ENCODE peak calls at places on chromosome X, in seven cellular contexts. K, V, X, U, Y, J and D are unnamed samples.

GRCh38 chrX:154654372-154654771 is 993 bp upstream of the CTAG2 start:
- DNase-seq in K (no peak), V (no peak), X (no peak), U (no peak), Y (no peak), J (no peak), D (no peak)

GRCh38 chrX:35841872-35842271 is 43.7 kb downstream of the MAGEB16 start:
- DNase-seq in K (no peak), V (no peak), X (no peak), U (no peak), Y (no peak), J (peak; percentile 49), D (no peak)

GRCh38 chrX:39854772-39855747 is 242.7 kb downstream of the BCOR start:
- DNase-seq in K (no peak), V (peak; percentile 82), X (no peak), U (no peak), Y (peak; percentile 19), J (no peak), D (peak; percentile 87)

GRCh38 chrX:17597836-17598434 is 139.4 kb upstream of the SCML1 start:
- DNase-seq in K (no peak), V (no peak), X (peak; percentile 78), U (no peak), Y (no peak), J (peak; percentile 23), D (no peak)

GRCh38 chrX:154396948-154397887 is 959 bp upstream of the RPL10 start:
- DNase-seq in K (no peak), V (peak; percentile 58), X (peak; percentile 78), U (no peak), Y (peak; percentile 74), J (no peak), D (peak; percentile 71)

GRCh38 chrX:71627588-71628404 is 9.5 kb upstream of the CXCR3 start:
- DNase-seq in K (no peak), V (no peak), X (no peak), U (no peak), Y (no peak), J (no peak), D (no peak)

GRCh38 chrX:144849141-144849540 is 398.2 kb upstream of the SPANXN1 start:
- DNase-seq in K (no peak), V (no peak), X (no peak), U (no peak), Y (no peak), J (peak; percentile 6), D (no peak)

GRCh38 chrX:49291615-49292337 is 11.7 kb upstream of the GAGE10 start:
- DNase-seq in K (peak; percentile 46), V (peak; percentile 76), X (peak; percentile 50), U (peak; percentile 15), Y (peak; percentile 1), J (peak; percentile 53), D (peak; percentile 80)

GRCh38 chrX:71659342-71659741 is 8.0 kb upstream of the LOC101059915 start:
- DNase-seq in K (no peak), V (no peak), X (no peak), U (no peak), Y (no peak), J (no peak), D (no peak)

GRCh38 chrX:155966876-155967275 is 30.6 kb upstream of the IL9R start:
- DNase-seq in K (no peak), V (peak; percentile 60), X (no peak), U (no peak), Y (peak; percentile 60), J (no peak), D (peak; percentile 71)

GRCh38 chrX:118534716-118535493 is 39.3 kb downstream of the DOCK11 start:
- DNase-seq in K (no peak), V (no peak), X (no peak), U (no peak), Y (peak; percentile 23), J (no peak), D (no peak)

GRCh38 chrX:150508461-150509367 is 59.7 kb upstream of the MTM1 start:
- DNase-seq in K (no peak), V (no peak), X (peak; percentile 80), U (no peak), Y (no peak), J (no peak), D (no peak)

GRCh38 chrX:110108381-110108796 is 105.5 kb downstream of the TMEM164 start:
- DNase-seq in K (no peak), V (no peak), X (no peak), U (no peak), Y (no peak), J (peak; percentile 39), D (no peak)

GRCh38 chrX:437636-438390 is 51.1 kb upstream of the PPP2R3B start:
- DNase-seq in K (no peak), V (no peak), X (no peak), U (no peak), Y (peak; percentile 5), J (no peak), D (no peak)

GRCh38 chrX:124030520-124030919 is 69.0 kb downstream of the STAG2 start:
- DNase-seq in K (no peak), V (no peak), X (no peak), U (no peak), Y (no peak), J (no peak), D (no peak)

GRCh38 chrX:50813843-50814661 is at the start of gene SHROOM4:
- DNase-seq in K (peak; percentile 63), V (no peak), X (peak; percentile 25), U (no peak), Y (no peak), J (peak; percentile 6), D (no peak)

GRCh38 chrX:84339507-84340364 is 151.7 kb upstream of the RPS6KA6 start:
- DNase-seq in K (no peak), V (no peak), X (no peak), U (no peak), Y (peak; percentile 3), J (peak; percentile 3), D (no peak)

GRCh38 chrX:147376601-147377387 is 534.9 kb upstream of the FMR1 start:
- DNase-seq in K (no peak), V (no peak), X (peak; percentile 9), U (no peak), Y (peak; percentile 5), J (no peak), D (no peak)

GRCh38 chrX:37921758-37922157 is 74.4 kb upstream of the DYNLT3 start:
- DNase-seq in K (no peak), V (no peak), X (no peak), U (peak; percentile 19), Y (no peak), J (peak; percentile 16), D (no peak)

GRCh38 chrX:15165832-15166231 is 104.1 kb downstream of the ASB9 start:
- DNase-seq in K (no peak), V (no peak), X (no peak), U (no peak), Y (no peak), J (no peak), D (no peak)

GRCh38 chrX:103776586-103776985 is at the start of gene PLP1:
- DNase-seq in K (no peak), V (no peak), X (no peak), U (no peak), Y (no peak), J (no peak), D (no peak)